ENCODE peak calls at places on chromosomes 3 and 15, in eight cellular contexts. H is hepatocyte, G is GM23248, W is PC-3, D is MM.1S, S is HCT116, N is OCI-LY7, T is SK-N-SH. U is an unnamed sample. For H3K9me2 and H3K79me2, the result is how much of the 10 kb centered on the place peaks cover.

GRCh38 chr3:166362698-166363097 is 525.5 kb upstream of the BCHE start:
- DNase-seq in H (no peak), G (no peak), W (peak), D (no peak), S (no peak), N (no peak), T (no peak), U (no peak)

GRCh38 chr3:52477076-52477895 is 17.9 kb upstream of the STAB1 start:
- DNase-seq in H (no peak), G (no peak), W (no peak), D (no peak), S (no peak), N (no peak), T (no peak), U (no peak)

GRCh38 chr15:86076468-86076867 is 3.2 kb upstream of the AGBL1 start:
- DNase-seq in H (no peak), G (no peak), W (no peak), D (no peak), S (no peak), N (no peak), T (no peak), U (no peak)

GRCh38 chr15:69156726-69157381 is 3.6 kb upstream of the GLCE start:
- DNase-seq in H (no peak), G (no peak), W (no peak), D (no peak), S (no peak), N (no peak), T (no peak), U (no peak)

GRCh38 chr15:83127547-83128150 is 20.2 kb downstream of the TM6SF1 start:
- DNase-seq in H (no peak), G (no peak), W (peak), D (no peak), S (no peak), N (no peak), T (no peak), U (no peak)

GRCh38 chr3:94440767-94441493 is 378.1 kb downstream of the NSUN3 start:
- DNase-seq in H (peak), G (peak), W (peak), D (no peak), S (no peak), N (no peak), T (no peak), U (no peak)

GRCh38 chr3:14488286-14489036 is 51.7 kb downstream of the GRIP2 start:
- DNase-seq in H (no peak), G (no peak), W (no peak), D (no peak), S (no peak), N (no peak), T (no peak), U (no peak)

GRCh38 chr3:99895706-99896441 is 78.2 kb downstream of the CMSS1 start:
- DNase-seq in H (peak), G (peak), W (peak), D (no peak), S (peak), N (no peak), T (no peak), U (no peak)

GRCh38 chr15:38193496-38193895 is 59.1 kb upstream of the SPRED1 start:
- DNase-seq in H (no peak), G (peak), W (peak), D (no peak), S (no peak), N (no peak), T (no peak), U (no peak)

GRCh38 chr3:146550743-146551510 is 6.5 kb upstream of the PLSCR1 start:
- DNase-seq in H (peak), G (peak), W (peak), D (no peak), S (peak), N (no peak), T (no peak), U (no peak)

GRCh38 chr3:123025642-123026521 is 1.7 kb downstream of the SEMA5B start:
- DNase-seq in H (peak), G (no peak), W (no peak), D (no peak), S (no peak), N (no peak), T (peak), U (peak)

DNA sequence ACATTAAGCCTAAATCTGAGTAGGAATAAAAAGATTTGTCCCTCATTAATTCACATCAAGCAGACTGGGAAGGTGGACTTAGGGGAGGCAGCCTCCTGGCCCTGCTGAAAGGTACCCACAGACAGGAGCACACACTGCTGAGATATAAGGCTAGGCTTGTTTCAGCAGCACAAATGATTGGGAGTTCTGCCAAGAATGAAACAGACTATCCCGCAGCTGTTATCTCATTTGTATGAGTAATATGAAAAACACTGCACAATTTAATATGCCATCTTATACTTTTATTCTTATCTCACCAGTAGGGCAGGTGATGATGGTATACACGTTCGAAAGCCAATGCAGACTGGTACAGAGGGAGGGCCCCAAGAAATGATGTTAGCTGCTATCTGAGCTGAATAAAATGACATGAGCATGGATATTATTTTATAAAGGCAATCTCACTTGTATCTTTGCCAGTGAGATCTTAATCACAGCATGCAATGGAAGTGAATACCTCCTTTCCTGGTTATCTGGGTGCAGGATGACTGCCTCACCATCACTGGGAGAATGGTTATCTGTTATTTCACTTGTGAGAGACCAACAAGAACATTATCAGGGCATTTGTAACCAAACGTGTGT is 258.7 kb upstream of the PPP2R3A start:
- DNase-seq in H (no peak), G (peak), W (no peak), D (no peak), S (no peak), N (no peak), T (peak), U (no peak)
- H3K9me2 ChIP-seq in H (under half), G (under half), W (under half), D (under half), S (under half), N (under half), T (under half), U (under half)

DNA sequence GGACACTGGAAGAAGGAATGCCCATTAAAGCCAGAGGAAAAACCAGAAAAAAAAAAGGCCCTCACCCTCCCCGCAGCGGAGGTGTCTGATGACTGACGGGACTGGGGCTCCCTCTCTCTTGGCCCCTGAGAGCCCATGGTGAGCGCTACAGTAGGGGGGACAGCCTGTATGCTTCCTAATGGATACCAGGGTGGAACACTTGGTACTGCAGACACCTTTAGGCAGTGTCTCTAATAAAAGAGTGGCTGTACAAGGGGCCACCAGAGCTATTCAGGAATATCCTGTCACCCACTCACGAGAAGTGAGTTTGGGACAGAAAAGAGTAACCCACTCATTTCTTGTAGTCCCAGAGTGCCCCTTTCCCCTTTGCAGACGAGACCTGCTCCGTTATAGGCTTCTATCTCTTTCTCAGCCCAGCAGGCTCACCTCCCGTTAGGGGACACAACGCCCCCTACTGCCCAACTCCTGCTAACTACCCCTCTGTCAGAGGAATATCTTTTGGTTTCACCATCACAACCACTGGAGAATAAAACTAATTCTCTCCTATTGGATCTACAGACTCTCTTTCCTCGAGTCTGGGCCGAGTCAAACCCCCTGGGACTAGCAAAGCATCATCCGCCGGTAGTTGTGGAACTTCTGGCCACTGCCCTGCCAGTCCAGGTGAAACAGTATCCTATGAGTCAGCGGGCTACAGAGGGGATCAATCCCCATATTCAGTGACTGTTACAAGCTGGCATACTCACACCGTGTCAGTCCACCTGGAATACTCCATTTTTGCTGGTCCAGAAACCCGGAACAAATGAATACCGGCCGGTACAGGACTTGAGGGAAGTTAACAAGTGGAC is 40.8 kb downstream of the ZBTB11 start:
- DNase-seq in H (peak), G (peak), W (peak), D (peak), S (peak), N (peak), T (peak), U (peak)
- TF ChIP-seq EZH2phosphoT487 in H (no peak), G (no peak), W (no peak), D (no peak), S (no peak), N (no peak), T (no peak), U (no peak)

DNA sequence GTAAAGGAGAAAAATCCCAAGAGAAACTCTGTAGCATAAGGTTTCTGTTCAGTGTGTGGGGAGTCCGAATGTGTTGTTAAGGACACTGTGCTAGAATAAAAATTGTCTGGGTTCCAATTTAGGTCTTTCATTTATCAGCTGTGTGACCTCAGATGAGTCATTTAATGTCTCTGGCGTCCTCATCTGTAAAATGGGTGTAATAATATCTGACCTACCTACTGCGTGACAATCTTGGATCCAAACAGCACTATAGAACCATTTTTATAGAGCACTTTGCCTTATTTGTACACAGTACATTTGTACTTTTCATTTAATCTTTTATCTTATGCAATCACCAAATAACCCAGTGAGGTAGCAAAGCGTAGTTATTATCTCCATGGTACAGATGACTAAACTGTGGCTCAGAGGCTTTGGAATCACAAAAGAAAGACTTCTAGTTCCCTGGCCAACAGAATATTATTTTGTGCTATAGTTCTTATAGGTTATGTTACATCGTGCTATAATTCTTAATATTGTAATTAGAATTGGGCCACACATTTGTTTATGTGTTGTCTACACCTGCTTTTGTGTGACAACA is 46.6 kb upstream of the TNIK start:
- DNase-seq in H (no peak), G (peak), W (peak), D (no peak), S (no peak), N (no peak), T (no peak), U (no peak)
- H3K79me2 ChIP-seq in H (under half), G (under half), W (under half), D (under half), S (under half), N (under half), T (under half), U (under half)

GRCh38 chr3:187684880-187685279 is 14.7 kb upstream of the SST start:
- DNase-seq in H (no peak), G (peak), W (peak), D (no peak), S (no peak), N (no peak), T (no peak), U (no peak)
- H3K9me2 ChIP-seq in H (under half), G (under half), W (under half), D (under half), S (under half), N (under half), T (under half), U (under half)

GRCh38 chr15:67578020-67578600 is 35.6 kb downstream of the MAP2K5 start:
- DNase-seq in H (no peak), G (peak), W (no peak), D (no peak), S (no peak), N (no peak), T (no peak), U (no peak)

GRCh38 chr15:67574981-67575632 is 32.6 kb downstream of the MAP2K5 start:
- DNase-seq in H (no peak), G (peak), W (no peak), D (no peak), S (no peak), N (no peak), T (no peak), U (peak)

GRCh38 chr15:67579164-67579563 is 36.7 kb downstream of the MAP2K5 start:
- DNase-seq in H (no peak), G (no peak), W (no peak), D (no peak), S (no peak), N (no peak), T (no peak), U (no peak)

GRCh38 chr15:67584157-67584556 is 41.7 kb downstream of the MAP2K5 start:
- DNase-seq in H (no peak), G (no peak), W (no peak), D (no peak), S (no peak), N (no peak), T (no peak), U (no peak)

GRCh38 chr15:67579967-67580366 is 37.5 kb downstream of the MAP2K5 start:
- DNase-seq in H (no peak), G (no peak), W (no peak), D (no peak), S (no peak), N (no peak), T (no peak), U (no peak)
- TF ChIP-seq EZH2phosphoT487 in H (no peak), G (no peak), W (no peak), D (no peak), S (no peak), N (no peak), T (no peak), U (no peak)